ENCODE peak calls at places on chromosome 10, in five cellular contexts. I is GM12865, D is B cell, H is mammary epithelial cell, C is bronchial epithelial cell. T is an unnamed sample.

GRCh38 chr10:26755443-26755903 is 58.0 kb downstream of the PDSS1 start:
- DNase-seq in I (peak), H (peak), C (peak), D (no peak), T (peak)

GRCh38 chr10:110460111-110460809 is 37.4 kb upstream of the DUSP5 start:
- DNase-seq in D (peak), C (no peak), I (peak), H (no peak), T (peak)

GRCh38 chr10:22676435-22676834 is 37.9 kb downstream of the PIP4K2A start:
- DNase-seq in H (no peak), C (no peak), D (no peak), I (no peak), T (no peak)

GRCh38 chr10:71234017-71234894 is 21.9 kb downstream of the UNC5B start:
- DNase-seq in I (no peak), H (no peak), D (no peak), C (no peak), T (no peak)

GRCh38 chr10:76036410-76036940 is 605.1 kb downstream of the LRMDA start:
- DNase-seq in I (peak), D (no peak), C (peak), H (peak), T (peak)

GRCh38 chr10:74825033-74825370 is 1.4 kb upstream of the KAT6B start:
- DNase-seq in H (no peak), C (no peak), I (peak), D (peak), T (peak)

GRCh38 chr10:69061305-69062161 is 26.4 kb upstream of the SRGN start:
- DNase-seq in I (peak), C (peak), D (no peak), H (peak), T (peak)

GRCh38 chr10:110101464-110102144 is 93.8 kb downstream of the ADD3 start:
- DNase-seq in H (peak), D (no peak), C (no peak), I (no peak), T (no peak)

GRCh38 chr10:129743738-129744133 is 220.3 kb downstream of the EBF3 start:
- DNase-seq in H (no peak), D (no peak), C (no peak), I (no peak), T (no peak)

GRCh38 chr10:5399332-5399731 is 5.3 kb downstream of the TUBAL3 start:
- DNase-seq in I (no peak), C (no peak), H (no peak), D (no peak), T (no peak)

GRCh38 chr10:94546058-94546595 is 539 bp downstream of the HELLS start:
- DNase-seq in C (peak), I (peak), D (no peak), H (peak), T (no peak)

GRCh38 chr10:86374664-86375063 is 8.1 kb upstream of the GRID1 start:
- DNase-seq in H (no peak), I (no peak), D (no peak), C (no peak), T (no peak)

GRCh38 chr10:22315455-22316285 is 518 bp upstream of the COMMD3 start:
- DNase-seq in H (no peak), D (no peak), I (no peak), C (no peak), T (no peak)

GRCh38 chr10:43126759-43127424 is 11.4 kb upstream of the CSGALNACT2 start:
- DNase-seq in H (no peak), I (peak), D (peak), C (no peak), T (no peak)

GRCh38 chr10:100998183-100998990 is 1.2 kb upstream of the LZTS2 start:
- DNase-seq in C (peak), H (peak), D (peak), I (peak), T (peak)

GRCh38 chr10:121337356-121337936 is 260.8 kb downstream of the FGFR2 start:
- DNase-seq in D (no peak), C (no peak), I (no peak), H (no peak), T (no peak)

GRCh38 chr10:92970301-92971070 is 90.1 kb upstream of the CYP26C1 start:
- DNase-seq in H (no peak), C (no peak), D (no peak), I (no peak), T (no peak)
- TF ChIP-seq CTCF in H (no peak), C (no peak), D (no peak), I (no peak), T (no peak)

GRCh38 chr10:88195841-88196240 is 332.4 kb downstream of the PTEN start:
- DNase-seq in I (no peak), H (no peak), C (no peak), D (no peak), T (no peak)

GRCh38 chr10:88194961-88195367 is 331.5 kb downstream of the PTEN start:
- DNase-seq in I (no peak), D (no peak), H (no peak), C (no peak), T (no peak)

GRCh38 chr10:88196298-88196697 is 332.9 kb downstream of the PTEN start:
- DNase-seq in H (no peak), I (no peak), D (no peak), C (no peak), T (no peak)

GRCh38 chr10:88193018-88193417 is 329.6 kb downstream of the PTEN start:
- DNase-seq in D (no peak), I (no peak), H (no peak), C (no peak), T (no peak)

GRCh38 chr10:88194041-88194887 is 330.8 kb downstream of the PTEN start:
- DNase-seq in H (peak), C (peak), D (no peak), I (no peak), T (no peak)
- TF ChIP-seq CTCF in H (no peak), C (no peak), D (no peak), I (no peak), T (no peak)

GRCh38 chr10:131786756-131787605 is 113.8 kb upstream of the PPP2R2D start:
- DNase-seq in H (peak), C (peak), D (no peak), I (peak), T (no peak)
- TF ChIP-seq CTCF in H (peak), C (peak), D (peak), I (peak), T (peak)

GRCh38 chr10:35580421-35580770 is 24.7 kb upstream of the GJD4 start:
- DNase-seq in C (no peak), H (no peak), I (no peak), D (no peak), T (no peak)

GRCh38 chr10:35579726-35580420 is 25.3 kb upstream of the GJD4 start:
- DNase-seq in D (no peak), H (no peak), C (no peak), I (no peak), T (no peak)

GRCh38 chr10:35579116-35579515 is 26.0 kb upstream of the GJD4 start:
- DNase-seq in I (no peak), C (no peak), D (no peak), H (no peak), T (no peak)

GRCh38 chr10:35577915-35578607 is 27.1 kb upstream of the GJD4 start:
- DNase-seq in C (no peak), D (no peak), H (no peak), I (no peak), T (no peak)

GRCh38 chr10:35578608-35578956 is 26.6 kb upstream of the GJD4 start:
- DNase-seq in H (no peak), C (no peak), D (no peak), I (no peak), T (no peak)
- TF ChIP-seq CTCF in H (no peak), C (no peak), D (no peak), I (no peak), T (no peak)

GRCh38 chr10:93547522-93547921 is 18.9 kb upstream of the FFAR4 start:
- DNase-seq in C (no peak), I (no peak), D (no peak), H (no peak), T (no peak)

GRCh38 chr10:93541402-93542357 is 24.8 kb upstream of the FFAR4 start:
- DNase-seq in C (peak), D (no peak), I (peak), H (no peak), T (no peak)

GRCh38 chr10:93542358-93542791 is 24.1 kb upstream of the FFAR4 start:
- DNase-seq in H (no peak), D (no peak), I (no peak), C (peak), T (no peak)
- TF ChIP-seq CTCF in H (no peak), D (no peak), I (no peak), C (no peak), T (no peak)